ENCODE peak calls at places on chromosomes 13 and 19, in five cellular contexts. Q, K, Y, N and E are unnamed samples.

GRCh38 chr19:1106841-1107654 is 3.3 kb downstream of the GPX4 start:
- DNase-seq in Q (no peak), K (peak), Y (no peak), N (no peak), E (no peak)

GRCh38 chr13:23020246-23020843 is 160.4 kb upstream of the SGCG start:
- DNase-seq in Q (peak), K (peak), Y (peak), N (peak), E (no peak)

GRCh38 chr13:31434613-31435012 is 234.8 kb downstream of the B3GLCT start:
- DNase-seq in Q (no peak), K (no peak), Y (no peak), N (no peak), E (no peak)

GRCh38 chr19:18915639-18916038 is 3.5 kb downstream of the COPE start:
- DNase-seq in Q (peak), K (peak), Y (peak), N (peak), E (peak)

GRCh38 chr13:40094056-40094455 is 438.6 kb downstream of the COG6 start:
- DNase-seq in Q (no peak), K (no peak), Y (no peak), N (no peak), E (no peak)

GRCh38 chr13:62643007-62643483 is 1227.4 kb upstream of the PCDH20 start:
- DNase-seq in Q (no peak), K (peak), Y (peak), N (no peak), E (no peak)

GRCh38 chr13:112350300-112350699 is 25.9 kb upstream of the SPACA7 start:
- DNase-seq in Q (no peak), K (no peak), Y (no peak), N (no peak), E (no peak)

GRCh38 chr19:19081642-19082151 is 17.9 kb downstream of the SLC25A42 start:
- DNase-seq in Q (no peak), K (no peak), Y (no peak), N (no peak), E (no peak)

GRCh38 chr13:84481958-84482357 is 599.7 kb upstream of the SLITRK1 start:
- DNase-seq in Q (no peak), K (peak), Y (no peak), N (no peak), E (no peak)

GRCh38 chr19:9857920-9858746 is 23.0 kb downstream of the PIN1 start:
- DNase-seq in Q (no peak), K (no peak), Y (peak), N (no peak), E (no peak)

GRCh38 chr13:34748078-34748477 is 194.0 kb upstream of the NBEA start:
- DNase-seq in Q (peak), K (no peak), Y (no peak), N (no peak), E (no peak)

GRCh38 chr13:41563501-41564001 is 106.2 kb downstream of the RGCC start:
- DNase-seq in Q (no peak), K (peak), Y (no peak), N (no peak), E (peak)

GRCh38 chr13:66036024-66036614 is 1194.0 kb downstream of the PCDH9 start:
- DNase-seq in Q (no peak), K (no peak), Y (no peak), N (no peak), E (no peak)